ENCODE peak calls at places on chromosomes 16 and 17, in six cellular contexts. One of them, this sample, is unnamed.

GRCh38 chr16:74226361-74226979 is 70.1 kb upstream of the PSMD7 start:
- DNase-seq in NCI-H345: no peak
- DNase-seq in B cell: no peak
- DNase-seq in Caki2: no peak
- DNase-seq in stimulated activated CD4-positive, alpha-beta T cell treated with anti-CD3 and anti-CD28 coated beads, Interleukin-4, amount 100 ng/mL, for 4 hours: no peak
- DNase-seq in fibroblast of lung: peak
- DNase-seq in this sample: no peak

GRCh38 chr17:21359483-21359840 is 16.7 kb upstream of the KCNJ12 start:
- DNase-seq in NCI-H345: no peak
- DNase-seq in B cell: no peak
- DNase-seq in Caki2: no peak
- DNase-seq in stimulated activated CD4-positive, alpha-beta T cell treated with anti-CD3 and anti-CD28 coated beads, Interleukin-4, amount 100 ng/mL, for 4 hours: no peak
- DNase-seq in fibroblast of lung: no peak
- DNase-seq in this sample: no peak

GRCh38 chr16:30652718-30653117 is 2.0 kb downstream of the PRR14 start:
- DNase-seq in NCI-H345: no peak
- DNase-seq in B cell: no peak
- DNase-seq in Caki2: no peak
- DNase-seq in stimulated activated CD4-positive, alpha-beta T cell treated with anti-CD3 and anti-CD28 coated beads, Interleukin-4, amount 100 ng/mL, for 4 hours: no peak
- DNase-seq in fibroblast of lung: no peak
- DNase-seq in this sample: no peak

GRCh38 chr16:80573700-80574120 is 32.9 kb downstream of the DYNLRB2 start:
- DNase-seq in NCI-H345: peak
- DNase-seq in B cell: no peak
- DNase-seq in Caki2: no peak
- DNase-seq in stimulated activated CD4-positive, alpha-beta T cell treated with anti-CD3 and anti-CD28 coated beads, Interleukin-4, amount 100 ng/mL, for 4 hours: no peak
- DNase-seq in fibroblast of lung: no peak
- DNase-seq in this sample: no peak

GRCh38 chr16:17414421-17414820 is 56.3 kb downstream of the XYLT1 start:
- DNase-seq in NCI-H345: no peak
- DNase-seq in B cell: peak
- DNase-seq in Caki2: no peak
- DNase-seq in stimulated activated CD4-positive, alpha-beta T cell treated with anti-CD3 and anti-CD28 coated beads, Interleukin-4, amount 100 ng/mL, for 4 hours: no peak
- DNase-seq in fibroblast of lung: no peak
- DNase-seq in this sample: no peak

GRCh38 chr16:58128721-58129096 is 472 bp downstream of the CFAP20 start:
- DNase-seq in NCI-H345: no peak
- DNase-seq in B cell: no peak
- DNase-seq in Caki2: no peak
- DNase-seq in stimulated activated CD4-positive, alpha-beta T cell treated with anti-CD3 and anti-CD28 coated beads, Interleukin-4, amount 100 ng/mL, for 4 hours: no peak
- DNase-seq in fibroblast of lung: no peak
- DNase-seq in this sample: peak

GRCh38 chr17:80871341-80871740 is 120.3 kb upstream of the CHMP6 start:
- DNase-seq in NCI-H345: no peak
- DNase-seq in B cell: no peak
- DNase-seq in Caki2: no peak
- DNase-seq in stimulated activated CD4-positive, alpha-beta T cell treated with anti-CD3 and anti-CD28 coated beads, Interleukin-4, amount 100 ng/mL, for 4 hours: no peak
- DNase-seq in fibroblast of lung: no peak
- DNase-seq in this sample: no peak

GRCh38 chr16:4353675-4354074 is 2.6 kb upstream of the PAM16 start:
- DNase-seq in NCI-H345: no peak
- DNase-seq in B cell: no peak
- DNase-seq in Caki2: no peak
- DNase-seq in stimulated activated CD4-positive, alpha-beta T cell treated with anti-CD3 and anti-CD28 coated beads, Interleukin-4, amount 100 ng/mL, for 4 hours: no peak
- DNase-seq in fibroblast of lung: no peak
- DNase-seq in this sample: no peak

GRCh38 chr17:45104497-45104896 is 27.8 kb downstream of the PLCD3 start:
- DNase-seq in NCI-H345: no peak
- DNase-seq in B cell: no peak
- DNase-seq in Caki2: no peak
- DNase-seq in stimulated activated CD4-positive, alpha-beta T cell treated with anti-CD3 and anti-CD28 coated beads, Interleukin-4, amount 100 ng/mL, for 4 hours: no peak
- DNase-seq in fibroblast of lung: no peak
- DNase-seq in this sample: no peak

GRCh38 chr16:535446-536405 is 8.2 kb downstream of the CAPN15 start:
- DNase-seq in NCI-H345: no peak
- DNase-seq in B cell: no peak
- DNase-seq in Caki2: peak
- DNase-seq in stimulated activated CD4-positive, alpha-beta T cell treated with anti-CD3 and anti-CD28 coated beads, Interleukin-4, amount 100 ng/mL, for 4 hours: no peak
- DNase-seq in fibroblast of lung: peak
- DNase-seq in this sample: no peak

GRCh38 chr16:89723279-89724250 is 2.2 kb downstream of the ZNF276 start:
- DNase-seq in NCI-H345: no peak
- DNase-seq in B cell: no peak
- DNase-seq in Caki2: no peak
- DNase-seq in stimulated activated CD4-positive, alpha-beta T cell treated with anti-CD3 and anti-CD28 coated beads, Interleukin-4, amount 100 ng/mL, for 4 hours: peak
- DNase-seq in fibroblast of lung: peak
- DNase-seq in this sample: peak

GRCh38 chr17:53633856-53634255 is 188.9 kb upstream of the KIF2B start:
- DNase-seq in NCI-H345: no peak
- DNase-seq in B cell: no peak
- DNase-seq in Caki2: no peak
- DNase-seq in stimulated activated CD4-positive, alpha-beta T cell treated with anti-CD3 and anti-CD28 coated beads, Interleukin-4, amount 100 ng/mL, for 4 hours: no peak
- DNase-seq in fibroblast of lung: no peak
- DNase-seq in this sample: no peak

GRCh38 chr16:50334106-50334975 is 34.4 kb downstream of the BRD7 start:
- DNase-seq in NCI-H345: no peak
- DNase-seq in B cell: peak
- DNase-seq in Caki2: no peak
- DNase-seq in stimulated activated CD4-positive, alpha-beta T cell treated with anti-CD3 and anti-CD28 coated beads, Interleukin-4, amount 100 ng/mL, for 4 hours: no peak
- DNase-seq in fibroblast of lung: no peak
- DNase-seq in this sample: no peak

GRCh38 chr17:63848834-63849689 is 6.6 kb upstream of the SMARCD2 start:
- DNase-seq in NCI-H345: no peak
- DNase-seq in B cell: peak
- DNase-seq in Caki2: peak
- DNase-seq in stimulated activated CD4-positive, alpha-beta T cell treated with anti-CD3 and anti-CD28 coated beads, Interleukin-4, amount 100 ng/mL, for 4 hours: peak
- DNase-seq in fibroblast of lung: peak
- DNase-seq in this sample: peak

GRCh38 chr17:78394209-78394608 is 15.8 kb downstream of the PGS1 start:
- DNase-seq in NCI-H345: peak
- DNase-seq in B cell: no peak
- DNase-seq in Caki2: peak
- DNase-seq in stimulated activated CD4-positive, alpha-beta T cell treated with anti-CD3 and anti-CD28 coated beads, Interleukin-4, amount 100 ng/mL, for 4 hours: no peak
- DNase-seq in fibroblast of lung: no peak
- DNase-seq in this sample: no peak

GRCh38 chr17:7836596-7837374 is 2.8 kb downstream of the KDM6B start:
- DNase-seq in NCI-H345: peak
- DNase-seq in B cell: peak
- DNase-seq in Caki2: peak
- DNase-seq in stimulated activated CD4-positive, alpha-beta T cell treated with anti-CD3 and anti-CD28 coated beads, Interleukin-4, amount 100 ng/mL, for 4 hours: peak
- DNase-seq in fibroblast of lung: peak
- DNase-seq in this sample: peak

GRCh38 chr17:17126131-17127110 is 79.7 kb downstream of the PLD6 start:
- DNase-seq in NCI-H345: no peak
- DNase-seq in B cell: no peak
- DNase-seq in Caki2: no peak
- DNase-seq in stimulated activated CD4-positive, alpha-beta T cell treated with anti-CD3 and anti-CD28 coated beads, Interleukin-4, amount 100 ng/mL, for 4 hours: no peak
- DNase-seq in fibroblast of lung: no peak
- DNase-seq in this sample: no peak

GRCh38 chr16:4232541-4233386 is 9.1 kb downstream of the SRL start:
- DNase-seq in NCI-H345: peak
- DNase-seq in B cell: no peak
- DNase-seq in Caki2: no peak
- DNase-seq in stimulated activated CD4-positive, alpha-beta T cell treated with anti-CD3 and anti-CD28 coated beads, Interleukin-4, amount 100 ng/mL, for 4 hours: no peak
- DNase-seq in fibroblast of lung: no peak
- DNase-seq in this sample: no peak

GRCh38 chr17:21171970-21172510 is 41.9 kb downstream of the TMEM11 start:
- DNase-seq in NCI-H345: no peak
- DNase-seq in B cell: no peak
- DNase-seq in Caki2: no peak
- DNase-seq in stimulated activated CD4-positive, alpha-beta T cell treated with anti-CD3 and anti-CD28 coated beads, Interleukin-4, amount 100 ng/mL, for 4 hours: no peak
- DNase-seq in fibroblast of lung: no peak
- DNase-seq in this sample: no peak

GRCh38 chr16:65117701-65118448 is 4.0 kb downstream of the CDH11 start:
- DNase-seq in NCI-H345: peak
- DNase-seq in B cell: peak
- DNase-seq in Caki2: peak
- DNase-seq in stimulated activated CD4-positive, alpha-beta T cell treated with anti-CD3 and anti-CD28 coated beads, Interleukin-4, amount 100 ng/mL, for 4 hours: no peak
- DNase-seq in fibroblast of lung: peak
- DNase-seq in this sample: peak

GRCh38 chr16:70737377-70738082 is 51.7 kb upstream of the MTSS2 start:
- DNase-seq in NCI-H345: no peak
- DNase-seq in B cell: peak
- DNase-seq in Caki2: no peak
- DNase-seq in stimulated activated CD4-positive, alpha-beta T cell treated with anti-CD3 and anti-CD28 coated beads, Interleukin-4, amount 100 ng/mL, for 4 hours: peak
- DNase-seq in fibroblast of lung: peak
- DNase-seq in this sample: peak

GRCh38 chr16:15907863-15908478 is 19.6 kb upstream of the CEP20 start:
- DNase-seq in NCI-H345: peak
- DNase-seq in B cell: peak
- DNase-seq in Caki2: peak
- DNase-seq in stimulated activated CD4-positive, alpha-beta T cell treated with anti-CD3 and anti-CD28 coated beads, Interleukin-4, amount 100 ng/mL, for 4 hours: peak
- DNase-seq in fibroblast of lung: peak
- DNase-seq in this sample: no peak

This sample was measured in hippocampal formation.